ENCODE peak calls at places on chromosome 19, in four cellular contexts. M is mucosa of descending colon, I is Right ventricle myocardium superior, W is kidney glomerular epithelial cell. U is an unnamed sample.

GRCh38 chr19:55336101-55336500 is 3.6 kb upstream of the KMT5C start:
- DNase-seq in M (no peak), I (no peak), W (no peak), U (no peak)

GRCh38 chr19:32971715-32972540 is at the start of the genes CEP89 and FAAP24:
- DNase-seq in M (peak), I (peak), W (peak), U (peak)

GRCh38 chr19:52343548-52343947 is 7.5 kb downstream of the ZNF610 start:
- DNase-seq in M (no peak), I (peak), W (no peak), U (peak)

GRCh38 chr19:18558595-18558994 is 925 bp downstream of the KXD1 start:
- DNase-seq in M (no peak), I (no peak), W (no peak), U (no peak)

GRCh38 chr19:12834418-12834943 is at the start of gene RTBDN:
- DNase-seq in M (no peak), I (no peak), W (no peak), U (no peak)

GRCh38 chr19:11230621-11231386 is 8.6 kb upstream of the ANGPTL8 start:
- DNase-seq in M (no peak), I (no peak), W (no peak), U (no peak)

GRCh38 chr19:8335343-8336071 is 7.6 kb downstream of the KANK3 start:
- DNase-seq in M (peak), I (no peak), W (no peak), U (no peak)

GRCh38 chr19:30023330-30023729 is 81.3 kb downstream of the URI1 start:
- DNase-seq in M (no peak), I (no peak), W (no peak), U (no peak)

GRCh38 chr19:55447421-55448174 is 4.5 kb upstream of the SHISA7 start:
- DNase-seq in M (no peak), I (no peak), W (no peak), U (no peak)

GRCh38 chr19:3123088-3123721 is 12.6 kb upstream of the GNA15 start:
- DNase-seq in M (peak), I (peak), W (no peak), U (no peak)

GRCh38 chr19:5090780-5091575 is 122.1 kb downstream of the KDM4B start:
- DNase-seq in M (no peak), I (peak), W (peak), U (no peak)

GRCh38 chr19:46361915-46362314 is 15.0 kb downstream of the PPP5C start:
- DNase-seq in M (no peak), I (no peak), W (no peak), U (peak)

GRCh38 chr19:418761-419632 is 10.1 kb upstream of the C2CD4C start:
- DNase-seq in M (peak), I (peak), W (no peak), U (no peak)

GRCh38 chr19:2494084-2494446 is 18.1 kb downstream of the GADD45B start:
- DNase-seq in M (no peak), I (no peak), W (peak), U (no peak)

GRCh38 chr19:40204381-40204780 is 13.2 kb downstream of the MAP3K10 start:
- DNase-seq in M (no peak), I (no peak), W (no peak), U (no peak)

GRCh38 chr19:58033741-58034475 is at the start of gene ZSCAN1:
- DNase-seq in M (peak), I (peak), W (no peak), U (no peak)

GRCh38 chr19:30160996-30161655 is 211.1 kb upstream of the ZNF536 start:
- DNase-seq in M (no peak), I (no peak), W (no peak), U (no peak)

GRCh38 chr19:850221-850978 is 1.7 kb upstream of the ELANE start:
- DNase-seq in M (peak), I (peak), W (no peak), U (peak)

GRCh38 chr19:45475537-45476348 is 7.9 kb downstream of the FOSB start:
- DNase-seq in M (no peak), I (no peak), W (no peak), U (no peak)

GRCh38 chr19:44260695-44261446 is 1.2 kb downstream of the ZNF233 start:
- DNase-seq in M (no peak), I (no peak), W (no peak), U (no peak)

GRCh38 chr19:18610556-18611326 is 1.9 kb upstream of the TMEM59L start:
- DNase-seq in M (no peak), I (no peak), W (no peak), U (no peak)

GRCh38 chr19:45645631-45646344 is 6.6 kb upstream of the EML2 start:
- DNase-seq in M (peak), I (peak), W (peak), U (peak)

GRCh38 chr19:19500975-19501644 is 14.2 kb downstream of the TSSK6 start:
- DNase-seq in M (no peak), I (no peak), W (no peak), U (no peak)

GRCh38 chr19:15288146-15288963 is 44.0 kb downstream of the BRD4 start:
- DNase-seq in M (peak), I (peak), W (peak), U (no peak)

GRCh38 chr19:17721821-17722220 is 2.5 kb downstream of the MAP1S start:
- DNase-seq in M (no peak), I (peak), W (no peak), U (no peak)

GRCh38 chr19:51980116-51980736 is 6.4 kb downstream of the ZNF350 start:
- DNase-seq in M (no peak), I (no peak), W (peak), U (no peak)

GRCh38 chr19:16548956-16549355 is 6.7 kb upstream of the CHERP start:
- DNase-seq in M (no peak), I (no peak), W (no peak), U (no peak)

GRCh38 chr19:4768934-4769777 is 22.4 kb upstream of the FEM1A start:
- DNase-seq in M (peak), I (peak), W (peak), U (peak)

GRCh38 chr19:29587518-29587986 is 18.5 kb upstream of the POP4 start:
- DNase-seq in M (no peak), I (no peak), W (no peak), U (peak)